ENCODE peak calls at places on chromosomes 4 and X, in seven cellular contexts. M is PC-3; L is PC-9; F is coronary artery; S is CD4-positive, CD25-positive, alpha-beta regulatory T cell; U is effector memory CD4-positive, alpha-beta T cell; R is IMR-90. C is an unnamed sample.

GRCh38 chrX:45358417-45358816 is 157.7 kb upstream of the DIPK2B start:
- DNase-seq in M (no peak), L (no peak), F (no peak), S (no peak), U (no peak), R (no peak), C (no peak)

GRCh38 chr4:2551118-2551517 is 14.7 kb downstream of the FAM193A start:
- DNase-seq in M (no peak), L (no peak), F (no peak), S (no peak), U (no peak), R (no peak), C (no peak)

GRCh38 chrX:27890611-27891010 is 82.8 kb downstream of the MAGEB10 start:
- DNase-seq in M (peak), L (no peak), F (no peak), S (no peak), U (no peak), R (peak), C (no peak)

GRCh38 chr4:3342182-3342854 is 49.5 kb downstream of the RGS12 start:
- DNase-seq in M (peak), L (no peak), F (no peak), S (no peak), U (no peak), R (peak), C (peak)

GRCh38 chrX:49137492-49137891 is 14.0 kb upstream of the GPKOW start:
- DNase-seq in M (no peak), L (no peak), F (no peak), S (no peak), U (no peak), R (no peak), C (no peak)

GRCh38 chr4:147791341-147791740 is 59.5 kb downstream of the ARHGAP10 start:
- DNase-seq in M (no peak), L (no peak), F (no peak), S (no peak), U (no peak), R (no peak), C (no peak)

GRCh38 chrX:154458116-154458953 is at the start of gene PLXNA3:
- DNase-seq in M (peak), L (peak), F (no peak), S (peak), U (peak), R (no peak), C (no peak)

GRCh38 chrX:153491351-153492152 is 3.2 kb upstream of the BGN start:
- DNase-seq in M (no peak), L (no peak), F (no peak), S (no peak), U (no peak), R (no peak), C (no peak)

GRCh38 chr4:136121431-136121830 is 1410.9 kb downstream of the PCDH18 start:
- DNase-seq in M (peak), L (no peak), F (no peak), S (no peak), U (no peak), R (no peak), C (no peak)

GRCh38 chr4:123892997-123893745 is 496.6 kb downstream of the SPRY1 start:
- DNase-seq in M (no peak), L (no peak), F (no peak), S (no peak), U (no peak), R (peak), C (no peak)

DNA sequence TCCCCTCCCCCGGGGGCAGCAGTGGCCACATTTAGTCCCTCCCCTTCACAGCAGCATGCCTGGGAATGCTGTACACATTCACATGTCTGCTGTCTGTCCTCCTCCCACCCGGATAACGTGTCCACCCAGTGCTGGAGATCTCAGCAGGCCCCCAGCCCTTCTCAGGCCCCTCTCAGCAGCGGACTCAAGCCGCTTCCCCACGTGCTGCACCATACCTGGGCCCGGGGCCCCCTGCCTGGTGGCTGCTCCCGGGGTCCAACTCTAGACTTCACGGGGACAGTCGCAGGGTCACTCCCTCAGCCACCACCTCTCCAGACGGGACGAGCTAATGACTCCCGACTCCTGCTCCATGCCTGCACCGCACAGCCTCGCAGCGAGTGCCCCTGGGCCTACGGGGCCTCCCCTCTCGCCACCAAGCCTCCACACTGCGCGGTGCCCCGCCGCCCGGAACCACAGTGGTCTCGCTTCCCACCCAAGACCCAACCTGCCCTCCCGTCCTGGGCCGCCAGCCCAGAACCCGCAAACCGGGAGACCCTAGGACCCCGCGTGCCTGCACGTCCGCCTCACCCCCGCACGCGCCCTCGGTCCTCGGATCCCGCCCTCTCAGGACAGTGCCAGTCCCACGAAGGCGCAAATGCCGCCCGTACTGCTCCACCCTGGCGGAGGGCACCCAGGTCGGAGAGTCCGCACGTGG is 1.3 kb upstream of the PCGF3 start:
- DNase-seq in M (no peak), L (no peak), F (no peak), S (no peak), U (no peak), R (no peak), C (no peak)
- H3K4me3 ChIP-seq in M (no peak), L (no peak), F (no peak), S (no peak), U (no peak), R (no peak), C (no peak)

GRCh38 chr4:107559653-107560052 is 160.4 kb downstream of the PAPSS1 start:
- DNase-seq in M (no peak), L (no peak), F (no peak), S (no peak), U (no peak), R (no peak), C (no peak)

GRCh38 chr4:107562306-107562705 is 157.7 kb downstream of the PAPSS1 start:
- DNase-seq in M (no peak), L (no peak), F (no peak), S (no peak), U (no peak), R (no peak), C (no peak)

GRCh38 chr4:107564326-107564725 is 155.7 kb downstream of the PAPSS1 start:
- DNase-seq in M (no peak), L (no peak), F (no peak), S (no peak), U (no peak), R (no peak), C (no peak)

GRCh38 chr4:107561481-107561880 is 158.6 kb downstream of the PAPSS1 start:
- DNase-seq in M (no peak), L (no peak), F (no peak), S (no peak), U (no peak), R (no peak), C (no peak)
- H3K27ac ChIP-seq in M (no peak), L (no peak), F (no peak), S (no peak), U (no peak), R (no peak), C (no peak)

GRCh38 chrX:138995458-138995857 is 283.9 kb upstream of the FGF13 start:
- DNase-seq in M (no peak), L (no peak), F (no peak), S (no peak), U (no peak), R (no peak), C (no peak)

DNA sequence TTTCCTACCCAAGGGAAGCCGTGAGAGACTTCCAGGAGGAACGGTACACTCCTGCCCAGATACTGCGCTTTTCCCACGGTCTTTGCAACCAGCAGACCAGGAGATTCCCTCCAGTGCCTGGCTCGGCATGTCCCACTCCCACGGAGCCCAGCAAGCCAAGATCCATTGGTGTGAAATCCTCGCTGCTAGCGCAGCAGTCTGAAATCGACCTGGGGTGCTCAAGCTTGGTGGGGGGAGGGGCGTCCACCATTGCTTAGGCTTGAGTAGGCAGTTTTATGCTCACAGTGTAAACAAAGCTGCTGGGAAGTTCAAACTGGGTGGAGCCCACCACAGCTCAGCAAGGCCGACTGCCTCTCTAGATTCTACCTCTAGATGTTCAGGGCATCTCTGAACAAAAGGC is 284.8 kb upstream of the FGF13 start:
- DNase-seq in M (no peak), L (no peak), F (no peak), S (no peak), U (no peak), R (no peak), C (no peak)
- H3K4me3 ChIP-seq in M (no peak), L (no peak), F (no peak), S (no peak), U (no peak), R (no peak), C (no peak)

DNA sequence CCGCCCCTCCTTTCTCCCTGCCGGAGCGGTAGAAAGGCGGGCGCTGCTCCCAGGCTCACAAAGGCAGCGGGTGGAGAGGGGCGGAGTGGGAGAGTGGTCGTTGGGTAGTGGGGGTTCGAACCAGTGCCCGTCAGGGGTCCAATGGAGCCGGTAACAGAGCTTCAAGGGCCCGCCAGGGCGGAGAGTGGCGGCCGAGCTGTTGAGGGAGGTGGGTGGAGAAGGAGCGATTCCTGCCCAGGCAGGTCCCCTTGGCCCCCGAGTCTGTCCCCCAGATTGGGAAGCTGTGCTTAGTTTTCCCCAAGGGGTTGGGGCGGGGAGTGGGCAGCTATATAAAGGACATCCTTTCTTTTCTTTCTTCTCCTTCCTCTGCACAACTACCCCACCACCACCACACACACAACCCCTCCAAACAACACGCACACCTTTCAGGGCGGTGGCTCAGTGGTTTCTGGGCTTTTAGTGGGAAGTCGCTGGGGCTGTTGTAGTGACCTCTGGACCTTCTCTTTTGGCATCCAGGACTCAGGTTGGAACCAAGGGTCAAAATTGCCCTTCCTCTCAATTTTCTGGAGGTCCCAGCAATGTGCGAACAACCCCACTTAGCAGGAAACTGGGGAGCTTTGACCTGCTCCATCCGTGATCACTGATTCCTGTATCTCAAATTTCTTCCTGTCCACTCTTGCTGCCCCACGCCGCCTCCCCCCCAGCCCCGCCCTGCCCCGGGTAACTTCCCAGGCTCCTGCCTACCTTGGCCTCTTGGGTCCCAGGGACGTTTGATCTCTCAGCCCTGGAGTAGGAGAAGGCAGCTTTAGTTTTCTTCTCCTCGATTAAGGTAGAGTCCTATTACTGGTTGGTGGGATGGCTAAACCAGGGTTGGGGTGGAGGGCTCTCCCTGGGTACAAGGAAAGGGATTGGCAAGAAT is 1.9 kb downstream of the EFNB1 start:
- DNase-seq in M (peak), L (no peak), F (peak), S (no peak), U (no peak), R (no peak), C (no peak)
- H3K27ac ChIP-seq in M (peak), L (no peak), F (no peak), S (no peak), U (no peak), R (peak), C (no peak)

GRCh38 chr4:7630559-7631287 is 196.0 kb upstream of the PSAPL1 start:
- DNase-seq in M (peak), L (peak), F (no peak), S (no peak), U (no peak), R (peak), C (no peak)

GRCh38 chr4:7629855-7630254 is 195.1 kb upstream of the PSAPL1 start:
- DNase-seq in M (no peak), L (no peak), F (no peak), S (no peak), U (no peak), R (no peak), C (no peak)

GRCh38 chr4:7632341-7632740 is 197.6 kb upstream of the PSAPL1 start:
- DNase-seq in M (no peak), L (no peak), F (no peak), S (no peak), U (no peak), R (no peak), C (no peak)

GRCh38 chr4:7632971-7633370 is 198.2 kb upstream of the PSAPL1 start:
- DNase-seq in M (no peak), L (no peak), F (no peak), S (no peak), U (no peak), R (no peak), C (no peak)

GRCh38 chr4:7631288-7631633 is 196.5 kb upstream of the PSAPL1 start:
- DNase-seq in M (no peak), L (no peak), F (no peak), S (no peak), U (no peak), R (no peak), C (no peak)
- H3K4me3 ChIP-seq in M (no peak), L (no peak), F (no peak), S (no peak), U (no peak), R (no peak), C (no peak)

GRCh38 chrX:53287493-53288138 is 6.2 kb upstream of the IQSEC2 start:
- DNase-seq in M (peak), L (peak), F (no peak), S (no peak), U (no peak), R (peak), C (no peak)
- H3K27ac ChIP-seq in M (peak), L (no peak), F (peak), S (peak), U (peak), R (peak), C (no peak)

GRCh38 chr4:41363384-41363981 is 106.8 kb downstream of the UCHL1 start:
- DNase-seq in M (peak), L (peak), F (peak), S (no peak), U (no peak), R (no peak), C (no peak)

GRCh38 chr4:41360214-41360910 is 103.6 kb downstream of the UCHL1 start:
- DNase-seq in M (peak), L (peak), F (peak), S (no peak), U (no peak), R (peak), C (no peak)

GRCh38 chr4:41362647-41363383 is 106.1 kb downstream of the UCHL1 start:
- DNase-seq in M (no peak), L (no peak), F (no peak), S (no peak), U (no peak), R (no peak), C (peak)

GRCh38 chr4:41360911-41361830 is 104.4 kb downstream of the UCHL1 start:
- DNase-seq in M (peak), L (peak), F (no peak), S (no peak), U (no peak), R (no peak), C (no peak)

DNA sequence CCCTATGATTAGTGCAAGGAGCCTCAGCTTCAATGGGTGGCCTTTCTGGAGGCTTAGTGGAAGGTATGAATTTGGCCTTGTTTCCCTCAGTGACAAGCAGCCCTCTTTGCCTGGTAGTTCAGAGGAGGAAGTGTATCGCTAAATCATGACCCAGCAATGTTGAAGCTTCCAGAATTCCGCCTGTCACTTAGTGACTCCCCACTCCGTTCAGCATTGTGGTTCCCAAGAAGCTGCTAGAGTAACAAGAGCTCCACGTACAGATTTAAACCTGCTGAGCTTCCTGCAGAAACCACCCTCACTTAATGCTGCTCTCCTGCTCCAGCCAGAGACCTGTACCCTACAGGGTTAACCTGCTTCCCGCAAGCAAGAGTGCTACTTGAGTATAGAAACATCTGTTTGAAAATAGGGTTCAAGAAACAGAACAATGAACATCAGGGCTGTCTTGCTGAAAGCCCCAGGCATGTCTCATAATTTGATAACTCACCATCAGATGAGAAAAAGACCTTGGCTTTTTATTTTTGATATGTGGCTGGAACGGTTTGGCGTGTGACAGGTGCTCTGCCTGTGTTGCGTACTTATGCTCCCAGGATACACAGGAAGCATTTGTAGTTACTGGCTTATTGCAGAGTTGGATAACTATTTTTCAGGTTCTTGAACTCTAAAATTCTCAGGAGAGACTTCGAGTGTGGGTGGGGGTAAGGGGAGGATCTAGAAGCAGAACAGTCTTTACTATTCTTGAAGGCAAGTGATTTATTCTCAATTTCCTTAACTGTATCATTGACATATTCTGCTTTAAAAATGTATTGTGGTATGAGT is 105.3 kb downstream of the UCHL1 start:
- DNase-seq in M (peak), L (peak), F (no peak), S (no peak), U (no peak), R (no peak), C (no peak)
- H3K4me3 ChIP-seq in M (peak), L (peak), F (peak), S (no peak), U (no peak), R (peak), C (peak)